ENCODE peak calls at places on chromosomes 7 and 10, in ten cellular contexts. X is lower lobe of right lung; C is pancreas; P is CD8-positive, alpha-beta memory T cell; I is small intestine; D is right cardiac atrium; H is IMR-90; E is mesendoderm; U is fibroblast of lung; B is AG04450. J is an unnamed sample.

GRCh38 chr7:99000904-99001442 is 122.6 kb downstream of the TRRAP start:
- DNase-seq in X (no peak), C (no peak), P (peak), I (no peak), D (no peak), H (no peak), E (no peak), U (no peak), B (no peak), J (no peak)

GRCh38 chr7:1715331-1715625 is 45.2 kb downstream of the ELFN1 start:
- DNase-seq in X (no peak), C (no peak), P (no peak), I (no peak), D (peak), H (no peak), E (no peak), U (no peak), B (no peak), J (no peak)

GRCh38 chr7:36819639-36820038 is 95.3 kb upstream of the AOAH start:
- DNase-seq in X (no peak), C (no peak), P (no peak), I (no peak), D (no peak), H (no peak), E (no peak), U (no peak), B (no peak), J (no peak)

GRCh38 chr7:47794016-47794415 is 154.2 kb downstream of the PKD1L1 start:
- DNase-seq in X (no peak), C (no peak), P (no peak), I (no peak), D (no peak), H (no peak), E (no peak), U (no peak), B (no peak), J (no peak)

GRCh38 chr10:113027574-113028392 is 77.7 kb downstream of the TCF7L2 start:
- DNase-seq in X (no peak), C (no peak), P (no peak), I (peak), D (no peak), H (no peak), E (peak), U (peak), B (no peak), J (no peak)

GRCh38 chr10:95445223-95445836 is 115.8 kb downstream of the SORBS1 start:
- DNase-seq in X (peak), C (peak), P (no peak), I (peak), D (peak), H (peak), E (no peak), U (peak), B (peak), J (no peak)

GRCh38 chr7:121285066-121285667 is 43.6 kb upstream of the WNT16 start:
- DNase-seq in X (no peak), C (no peak), P (no peak), I (no peak), D (no peak), H (no peak), E (no peak), U (no peak), B (no peak), J (no peak)

GRCh38 chr10:71727429-71728217 is 8.0 kb upstream of the C10orf105 start:
- DNase-seq in X (peak), C (no peak), P (peak), I (peak), D (peak), H (no peak), E (no peak), U (peak), B (no peak), J (no peak)

GRCh38 chr7:37604078-37604477 is 79.5 kb upstream of the GPR141 start:
- DNase-seq in X (no peak), C (no peak), P (no peak), I (no peak), D (no peak), H (no peak), E (peak), U (no peak), B (no peak), J (no peak)

GRCh38 chr7:91280180-91280579 is 15.9 kb downstream of the FZD1 start:
- DNase-seq in X (no peak), C (no peak), P (no peak), I (no peak), D (no peak), H (peak), E (peak), U (no peak), B (no peak), J (no peak)

GRCh38 chr10:13716161-13717071 is 129.7 kb downstream of the PRPF18 start:
- DNase-seq in X (no peak), C (no peak), P (no peak), I (no peak), D (no peak), H (peak), E (no peak), U (peak), B (peak), J (no peak)

GRCh38 chr10:86970152-86970886 is 2.0 kb downstream of the ADIRF start:
- DNase-seq in X (peak), C (peak), P (no peak), I (no peak), D (peak), H (peak), E (peak), U (peak), B (no peak), J (no peak)

GRCh38 chr10:29131952-29132820 is 156.7 kb upstream of the LYZL1 start:
- DNase-seq in X (no peak), C (no peak), P (no peak), I (no peak), D (peak), H (peak), E (no peak), U (peak), B (no peak), J (no peak)

GRCh38 chr7:74544706-74545469 is 91.2 kb downstream of the GTF2IRD1 start:
- DNase-seq in X (peak), C (peak), P (no peak), I (peak), D (peak), H (peak), E (peak), U (peak), B (peak), J (peak)

GRCh38 chr7:139043823-139044812 is 8.3 kb upstream of the ZC3HAV1L start:
- DNase-seq in X (peak), C (no peak), P (peak), I (peak), D (peak), H (peak), E (no peak), U (no peak), B (peak), J (no peak)

GRCh38 chr10:131431541-131431940 is 120.0 kb upstream of the TCERG1L start:
- DNase-seq in X (no peak), C (no peak), P (no peak), I (no peak), D (no peak), H (no peak), E (no peak), U (no peak), B (no peak), J (no peak)

GRCh38 chr10:4450981-4451501 is 375.0 kb upstream of the AKR1E2 start:
- DNase-seq in X (no peak), C (no peak), P (no peak), I (no peak), D (no peak), H (peak), E (peak), U (peak), B (peak), J (no peak)

GRCh38 chr10:70500339-70500738 is 21.8 kb downstream of the PALD1 start:
- DNase-seq in X (no peak), C (no peak), P (no peak), I (no peak), D (no peak), H (no peak), E (no peak), U (no peak), B (no peak), J (no peak)

GRCh38 chr10:84820121-84820520 is 491.7 kb downstream of the CCSER2 start:
- DNase-seq in X (no peak), C (no peak), P (no peak), I (no peak), D (no peak), H (no peak), E (no peak), U (no peak), B (no peak), J (no peak)

GRCh38 chr7:47580175-47580701 is 1.7 kb downstream of the TNS3 start:
- DNase-seq in X (peak), C (peak), P (no peak), I (peak), D (peak), H (peak), E (no peak), U (peak), B (no peak), J (no peak)

GRCh38 chr7:139771001-139771956 is 6.5 kb downstream of the HIPK2 start:
- DNase-seq in X (no peak), C (no peak), P (no peak), I (no peak), D (no peak), H (peak), E (no peak), U (peak), B (peak), J (peak)

GRCh38 chr10:124356706-124357582 is 61.8 kb downstream of the OAT start:
- DNase-seq in X (no peak), C (no peak), P (no peak), I (no peak), D (no peak), H (no peak), E (no peak), U (no peak), B (no peak), J (no peak)

GRCh38 chr10:61733358-61733940 is 70.7 kb downstream of the CABCOCO1 start:
- DNase-seq in X (no peak), C (no peak), P (no peak), I (peak), D (no peak), H (peak), E (peak), U (peak), B (peak), J (no peak)

GRCh38 chr10:124450010-124450782 is at the start of gene NKX1-2:
- DNase-seq in X (no peak), C (no peak), P (no peak), I (no peak), D (no peak), H (no peak), E (peak), U (no peak), B (no peak), J (no peak)

GRCh38 chr7:24392774-24393173 is 108.8 kb downstream of the NPY start:
- DNase-seq in X (no peak), C (no peak), P (no peak), I (no peak), D (no peak), H (no peak), E (no peak), U (no peak), B (no peak), J (no peak)

GRCh38 chr7:28032738-28033380 is 147.7 kb downstream of the JAZF1 start:
- DNase-seq in X (no peak), C (no peak), P (no peak), I (no peak), D (no peak), H (no peak), E (peak), U (no peak), B (no peak), J (no peak)

GRCh38 chr7:4113976-4114375 is 568.1 kb upstream of the FOXK1 start:
- DNase-seq in X (no peak), C (no peak), P (no peak), I (no peak), D (no peak), H (no peak), E (no peak), U (no peak), B (no peak), J (no peak)

GRCh38 chr7:66377045-66377444 is 171.9 kb downstream of the TPST1 start:
- DNase-seq in X (no peak), C (no peak), P (no peak), I (no peak), D (peak), H (no peak), E (no peak), U (no peak), B (no peak), J (no peak)

GRCh38 chr7:31108097-31108657 is 56.1 kb downstream of the ADCYAP1R1 start:
- DNase-seq in X (no peak), C (no peak), P (no peak), I (no peak), D (no peak), H (no peak), E (no peak), U (no peak), B (no peak), J (no peak)

GRCh38 chr10:121406823-121407545 is 191.3 kb downstream of the FGFR2 start:
- DNase-seq in X (no peak), C (peak), P (no peak), I (no peak), D (no peak), H (no peak), E (no peak), U (no peak), B (no peak), J (no peak)

GRCh38 chr10:112045885-112046284 is 137.7 kb downstream of the GPAM start:
- DNase-seq in X (no peak), C (no peak), P (no peak), I (no peak), D (no peak), H (no peak), E (no peak), U (no peak), B (no peak), J (no peak)

GRCh38 chr7:30797294-30798040 is 26.2 kb downstream of the MINDY4 start:
- DNase-seq in X (no peak), C (no peak), P (no peak), I (peak), D (no peak), H (no peak), E (no peak), U (no peak), B (no peak), J (no peak)

GRCh38 chr7:47666164-47666862 is 84.4 kb upstream of the TNS3 start:
- DNase-seq in X (no peak), C (no peak), P (no peak), I (no peak), D (no peak), H (peak), E (no peak), U (peak), B (peak), J (no peak)

GRCh38 chr7:151941009-151941408 is 15.2 kb upstream of the GALNTL5 start:
- DNase-seq in X (no peak), C (no peak), P (no peak), I (no peak), D (no peak), H (no peak), E (no peak), U (no peak), B (no peak), J (no peak)
- H3K4me3 ChIP-seq in X (no peak), C (no peak), P (no peak), I (no peak), D (no peak), H (no peak), E (no peak), U (no peak), B (no peak), J (no peak)

DNA sequence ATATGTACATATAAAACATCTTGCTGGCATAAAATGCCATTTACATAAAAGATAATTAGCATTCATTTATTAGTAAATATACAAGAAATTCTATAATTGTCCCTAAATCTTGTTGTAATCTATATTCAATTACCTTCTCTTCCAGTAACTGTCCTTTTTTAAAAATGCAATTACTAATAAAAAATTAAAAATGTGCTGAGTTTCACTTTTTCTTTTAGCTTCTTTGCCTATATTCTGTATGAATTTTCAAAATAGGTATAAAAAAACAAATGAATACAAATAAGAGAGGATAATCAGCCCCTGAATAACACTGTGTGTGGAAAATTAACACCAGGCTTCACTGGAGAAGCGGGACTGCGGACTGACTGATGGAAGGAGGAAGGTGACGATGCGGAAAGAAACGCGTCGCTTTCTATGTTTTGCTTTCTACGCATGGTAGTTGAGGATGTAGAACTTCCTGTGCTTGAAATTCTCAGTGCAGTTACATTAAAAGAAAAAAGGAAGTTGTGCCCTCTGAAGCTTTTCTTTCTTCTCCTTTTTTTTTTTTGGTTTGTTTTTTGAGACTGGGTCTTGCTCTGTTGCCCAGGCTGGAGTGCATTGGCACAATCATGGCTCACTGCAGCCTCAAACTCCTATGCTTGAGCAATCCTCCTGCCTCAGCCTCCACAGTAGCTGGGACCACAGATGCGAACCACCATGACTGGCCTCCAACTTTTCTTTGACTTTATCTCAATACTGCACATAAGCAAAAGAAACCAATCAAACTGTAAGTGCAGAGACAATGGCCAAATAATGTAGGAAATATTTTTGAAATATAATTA is 7.4 kb upstream of the ZMYND11 start:
- DNase-seq in X (no peak), C (no peak), P (peak), I (peak), D (peak), H (no peak), E (no peak), U (no peak), B (no peak), J (no peak)
- H3K4me3 ChIP-seq in X (peak), C (no peak), P (peak), I (no peak), D (peak), H (no peak), E (no peak), U (no peak), B (no peak), J (no peak)

GRCh38 chr7:8206950-8207349 is 55.0 kb downstream of the ICA1 start:
- DNase-seq in X (no peak), C (no peak), P (no peak), I (no peak), D (no peak), H (no peak), E (no peak), U (no peak), B (no peak), J (no peak)
- H3K4me3 ChIP-seq in X (no peak), C (no peak), P (no peak), I (no peak), D (no peak), H (no peak), E (no peak), U (no peak), B (no peak), J (no peak)

DNA sequence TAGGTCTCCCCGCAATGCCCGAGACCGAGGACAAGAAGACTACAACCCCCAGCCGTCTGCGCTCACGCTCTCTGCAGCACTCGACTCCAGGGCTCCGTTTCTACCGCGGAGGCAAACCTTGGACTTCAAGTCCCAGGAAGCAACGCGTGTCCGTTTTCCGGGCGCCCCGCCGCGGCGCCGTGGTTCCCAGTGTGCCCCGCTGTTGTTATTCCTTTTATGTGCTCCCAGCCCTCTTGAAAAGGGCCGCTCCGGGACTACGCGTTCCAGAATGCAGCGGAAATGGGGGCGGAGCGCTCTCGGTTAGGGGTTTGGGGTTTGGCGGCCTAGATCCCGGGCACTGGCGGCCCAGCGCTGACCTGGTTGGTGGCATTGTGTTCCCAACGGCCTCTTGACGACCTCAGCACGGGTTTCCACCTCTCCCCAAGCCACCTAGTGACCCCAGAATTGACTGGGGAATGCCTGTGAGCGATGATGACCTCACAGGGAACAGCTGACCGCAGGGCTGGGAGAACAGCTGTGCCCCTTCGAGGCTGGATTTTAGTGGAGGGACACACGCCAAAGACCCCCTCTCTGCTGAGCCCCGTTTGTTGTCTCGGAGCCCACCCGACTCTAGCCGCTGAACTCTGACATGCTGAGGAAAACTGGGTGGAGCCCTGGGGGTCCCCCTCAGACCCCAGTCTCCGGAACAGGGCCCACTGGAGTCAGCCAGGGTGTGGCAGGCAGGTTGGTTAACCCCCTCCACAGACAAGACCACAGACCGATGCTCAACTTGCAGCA is 480 bp upstream of the CDK5 start:
- DNase-seq in X (peak), C (peak), P (peak), I (peak), D (peak), H (peak), E (peak), U (peak), B (peak), J (peak)
- H3K4me3 ChIP-seq in X (peak), C (peak), P (peak), I (peak), D (peak), H (peak), E (no peak), U (peak), B (peak), J (peak)